ENCODE peak calls at places on chromosomes 16 and 17, in ten cellular contexts. One of them, this sample, is unnamed.

GRCh38 chr17:12640364-12640763 is 25.3 kb upstream of the MYOCD start:
- DNase-seq in endodermal cell: no peak
- DNase-seq in NB4: no peak
- DNase-seq in GM23338: no peak
- DNase-seq in mesothelial cell of epicardium: no peak
- DNase-seq in transverse colon: no peak
- DNase-seq in SK-N-SH: no peak
- DNase-seq in neural crest cell: no peak
- DNase-seq in AG10803: no peak
- DNase-seq in activated B cell treated with CpG ODN at 0.5 μM for 24 hours: no peak
- DNase-seq in this sample: no peak

GRCh38 chr16:50276801-50277560 is 10.6 kb downstream of the ADCY7 start:
- DNase-seq in endodermal cell: no peak
- DNase-seq in NB4: no peak
- DNase-seq in GM23338: no peak
- DNase-seq in mesothelial cell of epicardium: no peak
- DNase-seq in transverse colon: no peak
- DNase-seq in SK-N-SH: no peak
- DNase-seq in neural crest cell: no peak
- DNase-seq in AG10803: no peak
- DNase-seq in activated B cell treated with CpG ODN at 0.5 μM for 24 hours: no peak
- DNase-seq in this sample: no peak

GRCh38 chr16:87570938-87571867 is 31.1 kb upstream of the JPH3 start:
- DNase-seq in endodermal cell: peak
- DNase-seq in NB4: peak
- DNase-seq in GM23338: peak
- DNase-seq in mesothelial cell of epicardium: no peak
- DNase-seq in transverse colon: peak
- DNase-seq in SK-N-SH: peak
- DNase-seq in neural crest cell: no peak
- DNase-seq in AG10803: peak
- DNase-seq in activated B cell treated with CpG ODN at 0.5 μM for 24 hours: no peak
- DNase-seq in this sample: peak

GRCh38 chr17:4389079-4389478 is 22.6 kb upstream of the UBE2G1 start:
- DNase-seq in endodermal cell: peak
- DNase-seq in NB4: no peak
- DNase-seq in GM23338: peak
- DNase-seq in mesothelial cell of epicardium: no peak
- DNase-seq in transverse colon: no peak
- DNase-seq in SK-N-SH: no peak
- DNase-seq in neural crest cell: no peak
- DNase-seq in AG10803: no peak
- DNase-seq in activated B cell treated with CpG ODN at 0.5 μM for 24 hours: no peak
- DNase-seq in this sample: no peak

GRCh38 chr16:7577588-7577987 is 244.9 kb downstream of the RBFOX1 start:
- DNase-seq in endodermal cell: no peak
- DNase-seq in NB4: no peak
- DNase-seq in GM23338: no peak
- DNase-seq in mesothelial cell of epicardium: no peak
- DNase-seq in transverse colon: no peak
- DNase-seq in SK-N-SH: no peak
- DNase-seq in neural crest cell: no peak
- DNase-seq in AG10803: no peak
- DNase-seq in activated B cell treated with CpG ODN at 0.5 μM for 24 hours: no peak
- DNase-seq in this sample: no peak

GRCh38 chr17:60361889-60362288 is 30.0 kb downstream of the USP32 start:
- DNase-seq in endodermal cell: no peak
- DNase-seq in NB4: no peak
- DNase-seq in GM23338: no peak
- DNase-seq in mesothelial cell of epicardium: no peak
- DNase-seq in transverse colon: no peak
- DNase-seq in SK-N-SH: no peak
- DNase-seq in neural crest cell: no peak
- DNase-seq in AG10803: no peak
- DNase-seq in activated B cell treated with CpG ODN at 0.5 μM for 24 hours: no peak
- DNase-seq in this sample: no peak

GRCh38 chr17:82217120-82217529 is 4.5 kb upstream of the CCDC57 start:
- DNase-seq in endodermal cell: no peak
- DNase-seq in NB4: no peak
- DNase-seq in GM23338: no peak
- DNase-seq in mesothelial cell of epicardium: no peak
- DNase-seq in transverse colon: peak
- DNase-seq in SK-N-SH: no peak
- DNase-seq in neural crest cell: no peak
- DNase-seq in AG10803: peak
- DNase-seq in activated B cell treated with CpG ODN at 0.5 μM for 24 hours: no peak
- DNase-seq in this sample: no peak

GRCh38 chr17:18262641-18263040 is 2.2 kb downstream of the MIEF2 start:
- DNase-seq in endodermal cell: no peak
- DNase-seq in NB4: no peak
- DNase-seq in GM23338: no peak
- DNase-seq in mesothelial cell of epicardium: no peak
- DNase-seq in transverse colon: no peak
- DNase-seq in SK-N-SH: no peak
- DNase-seq in neural crest cell: no peak
- DNase-seq in AG10803: no peak
- DNase-seq in activated B cell treated with CpG ODN at 0.5 μM for 24 hours: no peak
- DNase-seq in this sample: no peak

GRCh38 chr16:25066426-25066746 is 45.2 kb upstream of the LCMT1 start:
- DNase-seq in endodermal cell: no peak
- DNase-seq in NB4: no peak
- DNase-seq in GM23338: no peak
- DNase-seq in mesothelial cell of epicardium: no peak
- DNase-seq in transverse colon: no peak
- DNase-seq in SK-N-SH: no peak
- DNase-seq in neural crest cell: no peak
- DNase-seq in AG10803: no peak
- DNase-seq in activated B cell treated with CpG ODN at 0.5 μM for 24 hours: no peak
- DNase-seq in this sample: no peak

GRCh38 chr16:25066747-25067631 is 44.6 kb upstream of the LCMT1 start:
- DNase-seq in endodermal cell: peak
- DNase-seq in NB4: peak
- DNase-seq in GM23338: peak
- DNase-seq in mesothelial cell of epicardium: peak
- DNase-seq in transverse colon: peak
- DNase-seq in SK-N-SH: peak
- DNase-seq in neural crest cell: peak
- DNase-seq in AG10803: peak
- DNase-seq in activated B cell treated with CpG ODN at 0.5 μM for 24 hours: peak
- DNase-seq in this sample: peak

GRCh38 chr16:25063865-25064264 is 47.7 kb upstream of the LCMT1 start:
- DNase-seq in endodermal cell: no peak
- DNase-seq in NB4: no peak
- DNase-seq in GM23338: no peak
- DNase-seq in mesothelial cell of epicardium: no peak
- DNase-seq in transverse colon: no peak
- DNase-seq in SK-N-SH: no peak
- DNase-seq in neural crest cell: no peak
- DNase-seq in AG10803: peak
- DNase-seq in activated B cell treated with CpG ODN at 0.5 μM for 24 hours: no peak
- DNase-seq in this sample: no peak

GRCh38 chr16:25064967-25065366 is 46.6 kb upstream of the LCMT1 start:
- DNase-seq in endodermal cell: no peak
- DNase-seq in NB4: peak
- DNase-seq in GM23338: peak
- DNase-seq in mesothelial cell of epicardium: no peak
- DNase-seq in transverse colon: no peak
- DNase-seq in SK-N-SH: no peak
- DNase-seq in neural crest cell: no peak
- DNase-seq in AG10803: no peak
- DNase-seq in activated B cell treated with CpG ODN at 0.5 μM for 24 hours: no peak
- DNase-seq in this sample: no peak

GRCh38 chr16:25065899-25066298 is 45.6 kb upstream of the LCMT1 start:
- DNase-seq in endodermal cell: peak
- DNase-seq in NB4: no peak
- DNase-seq in GM23338: peak
- DNase-seq in mesothelial cell of epicardium: no peak
- DNase-seq in transverse colon: no peak
- DNase-seq in SK-N-SH: peak
- DNase-seq in neural crest cell: no peak
- DNase-seq in AG10803: no peak
- DNase-seq in activated B cell treated with CpG ODN at 0.5 μM for 24 hours: no peak
- DNase-seq in this sample: no peak
- TF ChIP-seq CTCF in endodermal cell: peak
- TF ChIP-seq CTCF in NB4: no peak
- TF ChIP-seq CTCF in GM23338: peak
- TF ChIP-seq CTCF in mesothelial cell of epicardium: no peak
- TF ChIP-seq CTCF in transverse colon: no peak
- TF ChIP-seq CTCF in SK-N-SH: no peak
- TF ChIP-seq CTCF in neural crest cell: no peak
- TF ChIP-seq CTCF in AG10803: no peak
- TF ChIP-seq CTCF in activated B cell treated with CpG ODN at 0.5 μM for 24 hours: no peak
- TF ChIP-seq CTCF in this sample: no peak

GRCh38 chr17:8888704-8889302 is 21.3 kb upstream of the PIK3R6 start:
- DNase-seq in endodermal cell: no peak
- DNase-seq in NB4: no peak
- DNase-seq in GM23338: no peak
- DNase-seq in mesothelial cell of epicardium: no peak
- DNase-seq in transverse colon: no peak
- DNase-seq in SK-N-SH: no peak
- DNase-seq in neural crest cell: no peak
- DNase-seq in AG10803: no peak
- DNase-seq in activated B cell treated with CpG ODN at 0.5 μM for 24 hours: no peak
- DNase-seq in this sample: no peak

GRCh38 chr17:8885968-8886674 is 18.6 kb upstream of the PIK3R6 start:
- DNase-seq in endodermal cell: no peak
- DNase-seq in NB4: no peak
- DNase-seq in GM23338: peak
- DNase-seq in mesothelial cell of epicardium: no peak
- DNase-seq in transverse colon: no peak
- DNase-seq in SK-N-SH: no peak
- DNase-seq in neural crest cell: no peak
- DNase-seq in AG10803: no peak
- DNase-seq in activated B cell treated with CpG ODN at 0.5 μM for 24 hours: no peak
- DNase-seq in this sample: no peak

GRCh38 chr17:8889458-8890210 is 22.2 kb upstream of the PIK3R6 start:
- DNase-seq in endodermal cell: peak
- DNase-seq in NB4: no peak
- DNase-seq in GM23338: no peak
- DNase-seq in mesothelial cell of epicardium: no peak
- DNase-seq in transverse colon: no peak
- DNase-seq in SK-N-SH: no peak
- DNase-seq in neural crest cell: no peak
- DNase-seq in AG10803: no peak
- DNase-seq in activated B cell treated with CpG ODN at 0.5 μM for 24 hours: no peak
- DNase-seq in this sample: no peak

GRCh38 chr17:8890671-8891070 is 23.2 kb upstream of the PIK3R6 start:
- DNase-seq in endodermal cell: peak
- DNase-seq in NB4: no peak
- DNase-seq in GM23338: no peak
- DNase-seq in mesothelial cell of epicardium: no peak
- DNase-seq in transverse colon: no peak
- DNase-seq in SK-N-SH: no peak
- DNase-seq in neural crest cell: no peak
- DNase-seq in AG10803: no peak
- DNase-seq in activated B cell treated with CpG ODN at 0.5 μM for 24 hours: no peak
- DNase-seq in this sample: no peak

GRCh38 chr17:8887834-8888703 is 20.6 kb upstream of the PIK3R6 start:
- DNase-seq in endodermal cell: peak
- DNase-seq in NB4: no peak
- DNase-seq in GM23338: peak
- DNase-seq in mesothelial cell of epicardium: no peak
- DNase-seq in transverse colon: no peak
- DNase-seq in SK-N-SH: peak
- DNase-seq in neural crest cell: peak
- DNase-seq in AG10803: peak
- DNase-seq in activated B cell treated with CpG ODN at 0.5 μM for 24 hours: no peak
- DNase-seq in this sample: peak
- TF ChIP-seq CTCF in endodermal cell: peak
- TF ChIP-seq CTCF in NB4: no peak
- TF ChIP-seq CTCF in GM23338: peak
- TF ChIP-seq CTCF in mesothelial cell of epicardium: no peak
- TF ChIP-seq CTCF in transverse colon: peak
- TF ChIP-seq CTCF in SK-N-SH: peak
- TF ChIP-seq CTCF in neural crest cell: peak
- TF ChIP-seq CTCF in AG10803: peak
- TF ChIP-seq CTCF in activated B cell treated with CpG ODN at 0.5 μM for 24 hours: no peak
- TF ChIP-seq CTCF in this sample: peak

GRCh38 chr17:48551601-48552452 is 6.9 kb upstream of the HOXB2 start:
- DNase-seq in endodermal cell: peak
- DNase-seq in NB4: no peak
- DNase-seq in GM23338: peak
- DNase-seq in mesothelial cell of epicardium: no peak
- DNase-seq in transverse colon: no peak
- DNase-seq in SK-N-SH: no peak
- DNase-seq in neural crest cell: no peak
- DNase-seq in AG10803: no peak
- DNase-seq in activated B cell treated with CpG ODN at 0.5 μM for 24 hours: no peak
- DNase-seq in this sample: peak

GRCh38 chr17:48553837-48554236 is 8.9 kb upstream of the HOXB2 start:
- DNase-seq in endodermal cell: no peak
- DNase-seq in NB4: no peak
- DNase-seq in GM23338: no peak
- DNase-seq in mesothelial cell of epicardium: no peak
- DNase-seq in transverse colon: no peak
- DNase-seq in SK-N-SH: no peak
- DNase-seq in neural crest cell: no peak
- DNase-seq in AG10803: no peak
- DNase-seq in activated B cell treated with CpG ODN at 0.5 μM for 24 hours: no peak
- DNase-seq in this sample: no peak

GRCh38 chr17:48551206-48551597 is 6.3 kb upstream of the HOXB2 start:
- DNase-seq in endodermal cell: no peak
- DNase-seq in NB4: no peak
- DNase-seq in GM23338: no peak
- DNase-seq in mesothelial cell of epicardium: no peak
- DNase-seq in transverse colon: no peak
- DNase-seq in SK-N-SH: no peak
- DNase-seq in neural crest cell: no peak
- DNase-seq in AG10803: no peak
- DNase-seq in activated B cell treated with CpG ODN at 0.5 μM for 24 hours: no peak
- DNase-seq in this sample: no peak

GRCh38 chr17:48553190-48553547 is 8.3 kb upstream of the HOXB2 start:
- DNase-seq in endodermal cell: no peak
- DNase-seq in NB4: no peak
- DNase-seq in GM23338: no peak
- DNase-seq in mesothelial cell of epicardium: no peak
- DNase-seq in transverse colon: no peak
- DNase-seq in SK-N-SH: no peak
- DNase-seq in neural crest cell: no peak
- DNase-seq in AG10803: no peak
- DNase-seq in activated B cell treated with CpG ODN at 0.5 μM for 24 hours: no peak
- DNase-seq in this sample: no peak

DNA sequence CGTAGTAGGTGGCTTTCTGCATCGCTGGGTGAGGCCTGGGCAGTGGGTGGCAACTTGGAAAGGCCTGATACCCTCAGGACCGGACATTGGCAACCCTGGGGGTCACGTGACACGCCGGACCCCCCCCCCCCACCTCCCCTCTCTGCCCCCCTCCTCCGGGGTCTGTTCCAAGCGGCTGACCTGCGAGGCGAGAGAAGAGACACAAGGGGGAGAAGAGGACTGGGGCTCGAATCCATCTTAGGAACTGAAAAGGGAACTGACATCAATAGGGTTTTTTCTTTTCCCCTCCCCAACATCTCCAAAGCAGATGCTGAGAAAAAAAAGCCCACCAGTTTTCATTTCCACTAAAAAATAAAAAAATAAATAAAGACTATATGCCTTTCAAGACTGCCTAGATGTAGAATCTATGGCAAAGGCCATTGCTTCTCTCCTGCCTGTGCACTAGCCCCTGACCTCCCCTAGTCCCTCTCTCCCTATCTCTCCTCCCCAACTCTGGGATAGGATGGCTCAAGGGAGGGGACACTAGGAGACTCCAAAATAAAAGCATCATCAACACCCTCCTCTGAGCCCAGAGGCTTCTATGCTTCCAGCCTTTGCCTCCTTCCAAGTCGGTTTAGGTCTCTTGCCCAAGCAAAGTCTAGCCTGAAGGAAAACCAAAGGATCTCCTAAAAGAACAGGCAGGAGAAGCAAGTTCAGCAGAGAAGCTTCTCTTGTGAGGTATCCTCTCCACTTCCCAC is 7.7 kb upstream of the HOXB2 start:
- DNase-seq in endodermal cell: peak
- DNase-seq in NB4: no peak
- DNase-seq in GM23338: peak
- DNase-seq in mesothelial cell of epicardium: no peak
- DNase-seq in transverse colon: no peak
- DNase-seq in SK-N-SH: no peak
- DNase-seq in neural crest cell: no peak
- DNase-seq in AG10803: no peak
- DNase-seq in activated B cell treated with CpG ODN at 0.5 μM for 24 hours: no peak
- DNase-seq in this sample: peak
- TF ChIP-seq CTCF in endodermal cell: peak
- TF ChIP-seq CTCF in NB4: no peak
- TF ChIP-seq CTCF in GM23338: no peak
- TF ChIP-seq CTCF in mesothelial cell of epicardium: no peak
- TF ChIP-seq CTCF in transverse colon: no peak
- TF ChIP-seq CTCF in SK-N-SH: no peak
- TF ChIP-seq CTCF in neural crest cell: no peak
- TF ChIP-seq CTCF in AG10803: no peak
- TF ChIP-seq CTCF in activated B cell treated with CpG ODN at 0.5 μM for 24 hours: no peak
- TF ChIP-seq CTCF in this sample: peak

DNA sequence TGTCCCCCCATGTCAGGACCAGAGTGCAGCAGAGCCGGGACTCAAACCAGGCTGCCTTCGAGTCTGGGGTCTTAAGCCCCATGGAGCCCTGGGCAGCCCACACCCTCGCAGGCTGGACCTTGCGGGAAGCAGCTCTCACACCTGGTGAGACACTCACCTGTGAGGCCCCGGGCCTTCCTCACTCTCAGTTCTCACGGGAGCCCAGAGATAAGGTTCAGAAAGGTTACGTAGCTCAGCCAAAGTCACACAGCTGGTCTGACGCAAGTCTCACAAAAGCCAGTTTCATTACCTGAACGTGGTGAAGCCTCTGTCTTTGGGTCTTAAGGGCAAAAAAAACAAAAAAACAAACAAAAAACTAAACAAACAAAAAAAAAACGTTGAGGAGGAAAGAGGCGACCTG is 32.8 kb upstream of the SSTR5 start:
- DNase-seq in endodermal cell: no peak
- DNase-seq in NB4: no peak
- DNase-seq in GM23338: no peak
- DNase-seq in mesothelial cell of epicardium: no peak
- DNase-seq in transverse colon: no peak
- DNase-seq in SK-N-SH: no peak
- DNase-seq in neural crest cell: no peak
- DNase-seq in AG10803: no peak
- DNase-seq in activated B cell treated with CpG ODN at 0.5 μM for 24 hours: no peak
- DNase-seq in this sample: no peak
- TF ChIP-seq CTCF in endodermal cell: no peak
- TF ChIP-seq CTCF in NB4: no peak
- TF ChIP-seq CTCF in GM23338: no peak
- TF ChIP-seq CTCF in mesothelial cell of epicardium: no peak
- TF ChIP-seq CTCF in transverse colon: no peak
- TF ChIP-seq CTCF in SK-N-SH: no peak
- TF ChIP-seq CTCF in neural crest cell: no peak
- TF ChIP-seq CTCF in AG10803: no peak
- TF ChIP-seq CTCF in activated B cell treated with CpG ODN at 0.5 μM for 24 hours: no peak
- TF ChIP-seq CTCF in this sample: no peak